ENCODE peak calls at places on chromosomes 6 and 20, in ten cellular contexts. G is fibroblast of lung, C is left lung, R is spleen, Q is prostate gland, U is left ventricle myocardium inferior, L is transverse colon, M is uterus, Z is endodermal cell, S is SK-N-SH. K is an unnamed sample.

GRCh38 chr6:166515072-166515810 is 71.2 kb downstream of the RAMACL start:
- DNase-seq in C (no peak), R (no peak), G (peak), Q (no peak), M (no peak), L (peak), Z (peak), S (no peak), U (no peak), K (peak)

GRCh38 chr6:154414021-154414813 is 57.6 kb upstream of the IPCEF1 start:
- DNase-seq in Z (no peak), Q (no peak), C (no peak), G (peak), L (no peak), M (no peak), R (no peak), S (no peak), U (no peak), K (peak)

GRCh38 chr6:157215702-157216101 is 107.6 kb downstream of the TMEM242 start:
- DNase-seq in Z (no peak), Q (no peak), M (no peak), R (no peak), L (no peak), G (no peak), U (no peak), C (no peak), S (no peak), K (no peak)

GRCh38 chr6:7440476-7440875 is 50.9 kb downstream of the RIOK1 start:
- DNase-seq in R (no peak), Z (no peak), L (no peak), Q (no peak), U (no peak), M (no peak), C (no peak), G (no peak), S (no peak), K (no peak)

GRCh38 chr6:167791036-167791779 is 35.5 kb upstream of the AFDN start:
- DNase-seq in M (no peak), L (no peak), R (peak), C (no peak), S (no peak), Z (no peak), Q (peak), U (no peak), G (no peak), K (no peak)

GRCh38 chr20:46270977-46271744 is 37.1 kb downstream of the CDH22 start:
- DNase-seq in C (no peak), U (no peak), L (no peak), S (no peak), Z (no peak), G (no peak), R (no peak), Q (no peak), M (no peak), K (no peak)

GRCh38 chr20:17613328-17614175 is 43.7 kb downstream of the DSTN start:
- DNase-seq in S (peak), M (peak), Z (peak), U (no peak), Q (no peak), R (no peak), L (peak), C (no peak), G (no peak), K (no peak)

GRCh38 chr6:66808771-66809170 is 1101.7 kb upstream of the EYS start:
- DNase-seq in C (no peak), M (no peak), U (no peak), L (no peak), R (no peak), Q (no peak), G (no peak), Z (no peak), S (no peak), K (no peak)

GRCh38 chr20:62367136-62367482 is at the start of gene LAMA5:
- DNase-seq in L (peak), R (no peak), U (peak), M (no peak), Z (peak), Q (no peak), S (peak), C (no peak), G (no peak), K (no peak)

GRCh38 chr20:36219671-36220220 is 16.5 kb upstream of the AAR2 start:
- DNase-seq in Q (no peak), R (peak), U (no peak), Z (no peak), C (no peak), M (no peak), S (no peak), L (no peak), G (no peak), K (no peak)

GRCh38 chr20:3239867-3240775 is 1.1 kb upstream of the SLC4A11 start:
- DNase-seq in M (no peak), Z (peak), C (no peak), Q (no peak), L (no peak), U (no peak), G (peak), R (peak), S (no peak), K (no peak)

GRCh38 chr6:5082487-5083306 is 2.4 kb upstream of the PPP1R3G start:
- DNase-seq in Q (no peak), G (peak), Z (no peak), U (no peak), L (no peak), C (peak), S (peak), R (no peak), M (no peak), K (no peak)

GRCh38 chr20:61315319-61315718 is 63.3 kb downstream of the CDH4 start:
- DNase-seq in Q (no peak), C (no peak), Z (no peak), L (no peak), R (peak), U (no peak), G (no peak), S (no peak), M (no peak), K (no peak)

GRCh38 chr6:135852775-135853174 is 1.3 kb downstream of the PDE7B start:
- DNase-seq in L (no peak), C (no peak), M (no peak), U (no peak), G (peak), R (no peak), Q (no peak), Z (no peak), S (no peak), K (no peak)

GRCh38 chr6:113997106-113997505 is 26.2 kb upstream of the HDAC2 start:
- DNase-seq in C (no peak), S (no peak), G (peak), L (no peak), Z (no peak), M (no peak), Q (no peak), R (no peak), U (no peak), K (peak)

GRCh38 chr20:31572042-31572700 is 32.9 kb upstream of the ID1 start:
- DNase-seq in Z (no peak), L (no peak), M (no peak), C (no peak), Q (no peak), U (peak), R (no peak), S (no peak), G (no peak), K (no peak)

GRCh38 chr20:24780648-24781047 is 168.4 kb upstream of the CST7 start:
- DNase-seq in M (no peak), Z (peak), R (peak), C (peak), U (no peak), Q (no peak), S (no peak), L (no peak), G (no peak), K (no peak)

GRCh38 chr6:41705996-41706835 is 29.2 kb downstream of the TFEB start:
- DNase-seq in L (peak), Z (peak), Q (peak), M (peak), R (peak), S (peak), U (peak), G (peak), C (peak), K (no peak)

GRCh38 chr20:37275125-37275524 is 13.5 kb upstream of the GHRH start:
- DNase-seq in S (no peak), C (no peak), U (no peak), Q (no peak), L (no peak), G (no peak), Z (no peak), M (no peak), R (no peak), K (no peak)

GRCh38 chr6:81767163-81768000 is 14.9 kb upstream of the TENT5A start:
- DNase-seq in S (no peak), L (peak), Z (no peak), G (peak), M (no peak), R (no peak), C (no peak), Q (no peak), U (no peak), K (no peak)

GRCh38 chr6:102229271-102229670 is 835.8 kb downstream of the GRIK2 start:
- DNase-seq in L (no peak), R (no peak), U (no peak), C (no peak), G (no peak), Z (peak), M (no peak), Q (no peak), S (no peak), K (no peak)

GRCh38 chr6:11229267-11230043 is 3.0 kb downstream of the NEDD9 start:
- DNase-seq in S (no peak), L (no peak), G (no peak), R (no peak), Q (peak), Z (peak), U (no peak), M (no peak), C (no peak), K (no peak)

GRCh38 chr6:150304421-150304820 is 64.4 kb upstream of the IYD start:
- DNase-seq in R (no peak), M (no peak), Z (no peak), Q (no peak), G (no peak), C (no peak), S (no peak), U (no peak), L (no peak), K (no peak)

GRCh38 chr6:130409394-130410095 is 43.7 kb downstream of the TMEM200A start:
- DNase-seq in S (no peak), Q (no peak), Z (no peak), R (no peak), C (no peak), G (peak), M (no peak), U (no peak), L (no peak), K (no peak)

GRCh38 chr20:38751360-38751976 is 3.2 kb downstream of the ACTR5 start:
- DNase-seq in L (no peak), S (peak), U (no peak), C (no peak), Z (no peak), M (no peak), Q (no peak), R (no peak), G (peak), K (no peak)

GRCh38 chr6:48140221-48140620 is 29.2 kb upstream of the PTCHD4 start:
- DNase-seq in L (no peak), R (no peak), C (no peak), G (no peak), U (no peak), Z (no peak), S (no peak), Q (no peak), M (no peak), K (no peak)

GRCh38 chr20:23114448-23114847 is 28.3 kb upstream of the CD93 start:
- DNase-seq in M (no peak), U (no peak), R (no peak), S (no peak), G (no peak), Q (no peak), C (no peak), Z (no peak), L (no peak), K (no peak)

GRCh38 chr6:21461844-21462518 is 131.6 kb upstream of the SOX4 start:
- DNase-seq in C (no peak), Q (peak), M (no peak), U (no peak), G (no peak), L (no peak), R (no peak), Z (no peak), S (no peak), K (no peak)

GRCh38 chr20:46307139-46307998 is 929 bp downstream of the CDH22 start:
- DNase-seq in R (peak), S (peak), L (peak), C (peak), Q (peak), Z (peak), M (peak), U (peak), G (peak), K (no peak)

GRCh38 chr6:15375638-15376290 is 129.9 kb downstream of the JARID2 start:
- DNase-seq in Q (no peak), M (no peak), C (no peak), R (no peak), S (no peak), Z (no peak), U (no peak), G (no peak), L (no peak), K (no peak)

GRCh38 chr20:57499676-57500075 is 25.3 kb downstream of the CTCFL start:
- DNase-seq in Q (no peak), S (no peak), G (no peak), C (no peak), M (no peak), Z (peak), R (no peak), L (no peak), U (no peak), K (no peak)

GRCh38 chr20:2619961-2620595 is 32.4 kb upstream of the NOP56 start:
- DNase-seq in C (no peak), L (no peak), R (no peak), Q (no peak), M (no peak), S (no peak), Z (no peak), U (no peak), G (peak), K (no peak)

GRCh38 chr6:107819976-107820551 is 4.0 kb downstream of the SCML4 start:
- DNase-seq in C (no peak), U (no peak), S (peak), Q (peak), Z (peak), M (no peak), G (no peak), L (peak), R (no peak), K (no peak)

GRCh38 chr6:24858154-24858801 is 59.6 kb upstream of the ARMH2 start:
- DNase-seq in G (peak), R (no peak), L (peak), Z (no peak), C (no peak), S (no peak), Q (no peak), U (no peak), M (no peak), K (no peak)

GRCh38 chr6:82957171-82957894 is 108.3 kb downstream of the UBE3D start:
- DNase-seq in G (peak), Q (no peak), S (peak), Z (no peak), M (no peak), C (no peak), U (no peak), L (no peak), R (no peak), K (no peak)

GRCh38 chr6:134097114-134097707 is 44.8 kb upstream of the SLC2A12 start:
- DNase-seq in Z (peak), G (peak), M (peak), S (peak), C (no peak), L (peak), Q (peak), U (no peak), R (no peak), K (peak)

GRCh38 chr20:32672982-32673727 is 586 bp downstream of the C20orf203 start:
- DNase-seq in G (no peak), S (no peak), Q (no peak), R (peak), C (no peak), M (no peak), U (no peak), L (peak), Z (peak), K (no peak)

GRCh38 chr20:32674362-32674789 is 635 bp upstream of the C20orf203 start:
- DNase-seq in M (no peak), G (peak), U (no peak), R (no peak), S (peak), L (peak), Q (peak), Z (peak), C (no peak), K (no peak)

GRCh38 chr20:32667030-32667429 is 6.7 kb downstream of the C20orf203 start:
- DNase-seq in L (no peak), G (no peak), C (no peak), S (no peak), Z (no peak), M (no peak), R (no peak), Q (no peak), U (no peak), K (no peak)

GRCh38 chr20:32672315-32672981 is 1.3 kb downstream of the C20orf203 start:
- DNase-seq in S (peak), R (no peak), M (no peak), C (no peak), Z (no peak), Q (no peak), L (no peak), U (no peak), G (no peak), K (no peak)

DNA sequence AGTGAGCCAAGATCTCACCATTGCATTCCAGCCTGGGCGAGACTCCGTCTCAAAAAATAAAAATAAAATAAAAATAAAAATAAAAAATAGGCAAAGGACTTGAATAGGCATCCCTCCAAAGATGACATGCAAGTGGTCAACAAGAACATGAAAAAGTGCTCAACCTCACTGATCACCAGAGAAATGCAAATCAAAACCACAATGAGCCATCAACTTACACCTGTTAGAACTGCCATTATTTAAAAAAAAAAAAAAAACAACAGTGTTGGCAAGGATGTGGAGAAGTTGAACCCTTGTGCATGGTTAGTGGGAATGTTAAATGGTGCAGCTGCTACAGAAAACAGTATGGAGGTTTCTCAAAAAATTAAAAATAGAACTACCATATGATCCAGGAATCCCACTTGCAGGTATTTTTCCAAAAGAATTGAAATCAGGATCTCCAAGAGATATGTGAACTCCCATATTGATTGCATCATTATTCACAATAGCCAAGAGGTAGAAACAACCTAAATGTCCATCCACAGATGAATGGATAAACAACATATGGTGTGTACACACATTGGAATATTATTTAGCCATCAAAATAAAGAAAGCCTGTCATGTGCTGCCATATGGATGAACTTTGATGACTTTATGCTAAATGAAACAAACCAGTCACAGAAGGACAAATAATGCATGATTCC is 2.8 kb downstream of the C20orf203 start:
- DNase-seq in M (no peak), U (no peak), G (no peak), Z (no peak), S (no peak), Q (no peak), R (no peak), C (no peak), L (no peak), K (no peak)
- H3K27ac ChIP-seq in M (no peak), U (no peak), G (no peak), Z (no peak), S (no peak), Q (no peak), R (no peak), C (no peak), L (no peak), K (no peak)

GRCh38 chr6:170165085-170165484 is 125.8 kb downstream of the DLL1 start:
- DNase-seq in Z (peak), G (no peak), C (no peak), R (peak), Q (no peak), S (no peak), M (peak), L (no peak), U (peak), K (no peak)
- TF ChIP-seq CTCF in Z (peak), G (no peak), C (no peak), R (no peak), Q (no peak), S (no peak), M (peak), L (no peak), U (peak), K (no peak)

GRCh38 chr6:39302669-39303424 is 11.4 kb downstream of the KCNK17 start:
- DNase-seq in M (peak), U (peak), Q (peak), S (peak), R (peak), Z (peak), G (peak), L (peak), C (peak), K (peak)
- H3K4me3 ChIP-seq in M (no peak), U (peak), Q (no peak), S (peak), R (no peak), Z (no peak), G (no peak), L (no peak), C (no peak), K (no peak)

GRCh38 chr6:148208298-148208697 is 134.3 kb upstream of the SASH1 start:
- DNase-seq in L (no peak), G (no peak), M (no peak), S (no peak), U (no peak), C (no peak), R (no peak), Z (no peak), Q (no peak), K (no peak)
- H3K27ac ChIP-seq in L (no peak), G (no peak), M (no peak), S (no peak), U (no peak), C (no peak), R (no peak), Z (no peak), Q (no peak), K (no peak)

GRCh38 chr6:161152904-161153662 is 120.8 kb downstream of the AGPAT4 start:
- DNase-seq in Z (no peak), R (no peak), S (peak), G (peak), M (no peak), Q (no peak), U (no peak), L (no peak), C (no peak), K (no peak)
- TF ChIP-seq CTCF in Z (peak), R (peak), S (peak), G (peak), M (peak), Q (peak), U (peak), L (peak), C (peak), K (peak)

DNA sequence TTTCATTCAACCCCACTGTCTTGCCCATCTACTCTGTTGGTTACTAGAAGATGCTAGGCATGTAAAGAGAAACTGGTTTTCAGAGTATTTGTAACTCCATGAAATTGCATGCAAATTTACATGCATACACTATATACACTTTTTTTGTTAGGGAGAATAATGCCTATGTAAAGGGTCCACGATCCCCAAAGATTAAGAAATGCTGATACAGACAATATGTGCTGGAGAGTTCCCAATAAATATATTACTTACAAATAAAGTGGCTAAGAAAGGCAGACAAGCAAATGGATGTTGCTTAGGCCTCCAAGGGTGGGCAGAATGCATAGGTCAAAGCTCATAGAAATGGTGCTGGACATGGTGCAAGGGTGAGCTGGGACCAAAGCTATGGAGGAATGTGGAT is 109.6 kb upstream of the NHSL1 start:
- DNase-seq in R (no peak), U (no peak), S (no peak), Z (no peak), L (no peak), M (no peak), Q (no peak), C (no peak), G (no peak), K (no peak)
- H3K4me3 ChIP-seq in R (no peak), U (no peak), S (no peak), Z (no peak), L (no peak), M (no peak), Q (no peak), C (no peak), G (no peak), K (no peak)

GRCh38 chr20:49801882-49802281 is 10.7 kb upstream of the SLC9A8 start:
- DNase-seq in U (no peak), C (no peak), R (no peak), S (no peak), G (no peak), Q (no peak), Z (no peak), M (no peak), L (no peak), K (no peak)
- H3K27ac ChIP-seq in U (no peak), C (no peak), R (no peak), S (no peak), G (no peak), Q (no peak), Z (no peak), M (no peak), L (no peak), K (no peak)

GRCh38 chr6:1313755-1314503 is 2.0 kb downstream of the FOXQ1 start:
- DNase-seq in M (no peak), L (peak), R (no peak), C (peak), Q (peak), G (no peak), Z (peak), S (peak), U (no peak), K (no peak)
- TF ChIP-seq CTCF in M (no peak), L (peak), R (no peak), C (peak), Q (peak), G (peak), Z (peak), S (peak), U (peak), K (no peak)